ENCODE peak calls at places on chromosomes 16 and 17, in five cellular contexts. One of them, this sample, is unnamed.

GRCh38 chr16:3618782-3619166 is 7.4 kb upstream of the SLX4 start:
- DNase-seq in stomach: peak; percentile 24
- DNase-seq in mammary epithelial cell: peak; percentile 54
- DNase-seq in mesothelial cell of epicardium: no peak
- DNase-seq in psoas muscle: no peak
- DNase-seq in this sample: no peak

GRCh38 chr16:58518980-58519368 is 3.7 kb downstream of the SETD6 start:
- DNase-seq in mammary epithelial cell: no peak
- DNase-seq in psoas muscle: no peak
- DNase-seq in mesothelial cell of epicardium: no peak
- DNase-seq in stomach: no peak
- DNase-seq in this sample: no peak

GRCh38 chr16:67666538-67667433 is at the start of the genes C16orf86 and ENKD1:
- DNase-seq in mammary epithelial cell: peak; percentile 33
- DNase-seq in mesothelial cell of epicardium: no peak
- DNase-seq in stomach: peak; percentile 88
- DNase-seq in psoas muscle: peak; percentile 93
- DNase-seq in this sample: no peak

GRCh38 chr16:14013571-14014283 is 57.4 kb upstream of the MRTFB start:
- DNase-seq in mammary epithelial cell: peak; percentile 76
- DNase-seq in stomach: no peak
- DNase-seq in psoas muscle: peak; percentile 60
- DNase-seq in mesothelial cell of epicardium: no peak
- DNase-seq in this sample: no peak

GRCh38 chr17:71980171-71980570 is 140.6 kb upstream of the SOX9 start:
- DNase-seq in mammary epithelial cell: no peak
- DNase-seq in mesothelial cell of epicardium: no peak
- DNase-seq in stomach: no peak
- DNase-seq in psoas muscle: no peak
- DNase-seq in this sample: no peak

GRCh38 chr16:24282129-24282528 is 26.0 kb downstream of the CACNG3 start:
- DNase-seq in mesothelial cell of epicardium: no peak
- DNase-seq in stomach: no peak
- DNase-seq in psoas muscle: no peak
- DNase-seq in mammary epithelial cell: no peak
- DNase-seq in this sample: no peak

GRCh38 chr16:4976079-4976478 is 17.9 kb downstream of the SEC14L5 start:
- DNase-seq in stomach: no peak
- DNase-seq in mesothelial cell of epicardium: no peak
- DNase-seq in mammary epithelial cell: no peak
- DNase-seq in psoas muscle: no peak
- DNase-seq in this sample: no peak

GRCh38 chr16:72291531-72291981 is 119.6 kb upstream of the PMFBP1 start:
- DNase-seq in stomach: no peak
- DNase-seq in mammary epithelial cell: peak; percentile 92
- DNase-seq in mesothelial cell of epicardium: no peak
- DNase-seq in psoas muscle: no peak
- DNase-seq in this sample: no peak

GRCh38 chr16:11835891-11836652 is 15.3 kb downstream of the RSL1D1 start:
- DNase-seq in mesothelial cell of epicardium: no peak
- DNase-seq in psoas muscle: no peak
- DNase-seq in stomach: no peak
- DNase-seq in mammary epithelial cell: no peak
- DNase-seq in this sample: peak; percentile 17

GRCh38 chr17:19263621-19264010 is 26.4 kb downstream of the EPN2 start:
- DNase-seq in mammary epithelial cell: no peak
- DNase-seq in mesothelial cell of epicardium: no peak
- DNase-seq in psoas muscle: peak; percentile 82
- DNase-seq in stomach: no peak
- DNase-seq in this sample: no peak

GRCh38 chr17:50845260-50846147 is 10.1 kb downstream of the WFIKKN2 start:
- DNase-seq in psoas muscle: peak; percentile 85
- DNase-seq in stomach: no peak
- DNase-seq in mesothelial cell of epicardium: no peak
- DNase-seq in mammary epithelial cell: peak; percentile 29
- DNase-seq in this sample: peak; percentile 50

GRCh38 chr17:39244600-39245570 is 19.1 kb upstream of the STAC2 start:
- DNase-seq in stomach: peak; percentile 92
- DNase-seq in mammary epithelial cell: peak; percentile 75
- DNase-seq in mesothelial cell of epicardium: peak; percentile 71
- DNase-seq in psoas muscle: peak; percentile 90
- DNase-seq in this sample: no peak

GRCh38 chr16:28210264-28210663 is 1.5 kb downstream of the XPO6 start:
- DNase-seq in mesothelial cell of epicardium: no peak
- DNase-seq in psoas muscle: no peak
- DNase-seq in mammary epithelial cell: no peak
- DNase-seq in stomach: no peak
- DNase-seq in this sample: no peak

GRCh38 chr17:12613566-12613965 is 52.1 kb upstream of the MYOCD start:
- DNase-seq in stomach: no peak
- DNase-seq in mesothelial cell of epicardium: no peak
- DNase-seq in psoas muscle: no peak
- DNase-seq in mammary epithelial cell: no peak
- DNase-seq in this sample: no peak

GRCh38 chr17:75110307-75110937 is 653 bp downstream of the ARMC7 start:
- DNase-seq in mesothelial cell of epicardium: no peak
- DNase-seq in psoas muscle: peak; percentile 58
- DNase-seq in stomach: peak; percentile 47
- DNase-seq in mammary epithelial cell: no peak
- DNase-seq in this sample: no peak

GRCh38 chr17:31830971-31831755 is 27.9 kb downstream of the COPRS start:
- DNase-seq in mammary epithelial cell: no peak
- DNase-seq in stomach: no peak
- DNase-seq in psoas muscle: no peak
- DNase-seq in mesothelial cell of epicardium: no peak
- DNase-seq in this sample: no peak

GRCh38 chr17:56909742-56910508 is 3.9 kb downstream of the TRIM25 start:
- DNase-seq in mammary epithelial cell: no peak
- DNase-seq in psoas muscle: no peak
- DNase-seq in mesothelial cell of epicardium: no peak
- DNase-seq in stomach: peak; percentile 40
- DNase-seq in this sample: no peak

GRCh38 chr17:55577687-55578086 is 66.4 kb upstream of the SMIM36 start:
- DNase-seq in mammary epithelial cell: peak; percentile 22
- DNase-seq in stomach: no peak
- DNase-seq in psoas muscle: peak; percentile 52
- DNase-seq in mesothelial cell of epicardium: no peak
- DNase-seq in this sample: no peak

GRCh38 chr16:82995927-82996441 is 369.2 kb downstream of the CDH13 start:
- DNase-seq in mammary epithelial cell: peak; percentile 55
- DNase-seq in mesothelial cell of epicardium: no peak
- DNase-seq in psoas muscle: no peak
- DNase-seq in stomach: no peak
- DNase-seq in this sample: no peak

GRCh38 chr16:57893559-57894389 is 77.2 kb downstream of the CNGB1 start:
- DNase-seq in psoas muscle: no peak
- DNase-seq in mesothelial cell of epicardium: no peak
- DNase-seq in stomach: no peak
- DNase-seq in mammary epithelial cell: peak; percentile 94
- DNase-seq in this sample: no peak

GRCh38 chr16:84652565-84652964 is 4.3 kb downstream of the KLHL36 start:
- DNase-seq in mesothelial cell of epicardium: no peak
- DNase-seq in mammary epithelial cell: no peak
- DNase-seq in stomach: no peak
- DNase-seq in psoas muscle: no peak
- DNase-seq in this sample: no peak
- TF ChIP-seq CTCF in mesothelial cell of epicardium: no peak
- TF ChIP-seq CTCF in mammary epithelial cell: no peak
- TF ChIP-seq CTCF in stomach: no peak
- TF ChIP-seq CTCF in psoas muscle: no peak
- TF ChIP-seq CTCF in this sample: no peak

GRCh38 chr17:66712453-66712852 is 122.5 kb upstream of the CACNG5 start:
- DNase-seq in mammary epithelial cell: no peak
- DNase-seq in mesothelial cell of epicardium: no peak
- DNase-seq in psoas muscle: no peak
- DNase-seq in stomach: no peak
- DNase-seq in this sample: no peak
- TF ChIP-seq CTCF in mammary epithelial cell: no peak
- TF ChIP-seq CTCF in mesothelial cell of epicardium: no peak
- TF ChIP-seq CTCF in psoas muscle: no peak
- TF ChIP-seq CTCF in stomach: no peak
- TF ChIP-seq CTCF in this sample: no peak

GRCh38 chr16:50739031-50739430 is 2.9 kb upstream of the CYLD start:
- DNase-seq in mesothelial cell of epicardium: no peak
- DNase-seq in psoas muscle: no peak
- DNase-seq in mammary epithelial cell: no peak
- DNase-seq in stomach: no peak
- DNase-seq in this sample: no peak

GRCh38 chr16:50742521-50743150 is 750 bp downstream of the CYLD start:
- DNase-seq in mesothelial cell of epicardium: no peak
- DNase-seq in psoas muscle: peak; percentile 68
- DNase-seq in stomach: no peak
- DNase-seq in mammary epithelial cell: peak; percentile 30
- DNase-seq in this sample: no peak

GRCh38 chr16:50740747-50741146 is 1.1 kb upstream of the CYLD start:
- DNase-seq in mammary epithelial cell: peak; percentile 40
- DNase-seq in mesothelial cell of epicardium: no peak
- DNase-seq in psoas muscle: no peak
- DNase-seq in stomach: no peak
- DNase-seq in this sample: no peak

GRCh38 chr16:50741808-50742520 is at the start of gene CYLD:
- DNase-seq in stomach: peak; percentile 100
- DNase-seq in mesothelial cell of epicardium: peak; percentile 99
- DNase-seq in psoas muscle: peak; percentile 100
- DNase-seq in mammary epithelial cell: peak; percentile 100
- DNase-seq in this sample: peak; percentile 100

DNA sequence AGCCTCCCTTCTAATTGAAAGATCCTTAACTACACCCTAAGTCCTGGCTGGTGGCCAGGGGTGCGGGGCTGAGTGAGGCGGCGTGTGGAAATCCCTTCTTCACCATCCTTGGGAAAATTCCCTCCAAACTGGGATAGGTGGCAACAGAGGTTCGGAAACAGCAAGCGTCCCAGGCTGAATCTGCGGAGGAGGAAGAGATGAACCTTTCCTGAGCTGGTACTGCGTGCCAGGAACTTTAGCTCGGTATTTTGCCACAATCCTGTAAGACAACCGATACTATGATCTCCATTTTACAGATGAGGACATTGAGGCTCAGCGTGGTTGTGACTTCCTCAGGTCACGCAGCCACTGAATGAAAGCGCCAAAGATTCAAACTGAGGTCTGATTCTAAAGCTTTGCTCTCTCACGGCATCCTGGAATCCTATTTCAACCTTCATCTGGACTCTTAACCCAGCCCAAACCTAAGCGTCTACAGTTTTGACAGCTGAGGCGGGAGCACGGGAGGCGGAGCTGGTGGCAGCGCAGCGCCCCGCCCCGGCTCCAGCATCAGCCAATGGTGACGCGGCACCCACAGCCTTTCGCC is 570 bp upstream of the CYLD start:
- DNase-seq in mammary epithelial cell: peak; percentile 64
- DNase-seq in psoas muscle: peak; percentile 61
- DNase-seq in stomach: no peak
- DNase-seq in mesothelial cell of epicardium: no peak
- DNase-seq in this sample: no peak
- TF ChIP-seq CTCF in mammary epithelial cell: no peak
- TF ChIP-seq CTCF in psoas muscle: no peak
- TF ChIP-seq CTCF in stomach: no peak
- TF ChIP-seq CTCF in mesothelial cell of epicardium: no peak
- TF ChIP-seq CTCF in this sample: no peak

GRCh38 chr17:67517335-67517734 is 140.3 kb downstream of the PITPNC1 start:
- DNase-seq in psoas muscle: no peak
- DNase-seq in stomach: no peak
- DNase-seq in mesothelial cell of epicardium: no peak
- DNase-seq in mammary epithelial cell: no peak
- DNase-seq in this sample: no peak
- TF ChIP-seq CTCF in psoas muscle: no peak
- TF ChIP-seq CTCF in stomach: no peak
- TF ChIP-seq CTCF in mesothelial cell of epicardium: no peak
- TF ChIP-seq CTCF in mammary epithelial cell: no peak
- TF ChIP-seq CTCF in this sample: peak; percentile 7

GRCh38 chr17:10290046-10290445 is 82.8 kb downstream of the MYH13 start:
- DNase-seq in mammary epithelial cell: no peak
- DNase-seq in mesothelial cell of epicardium: no peak
- DNase-seq in stomach: no peak
- DNase-seq in psoas muscle: peak; percentile 77
- DNase-seq in this sample: no peak

GRCh38 chr17:10285896-10286295 is 86.9 kb downstream of the MYH13 start:
- DNase-seq in psoas muscle: no peak
- DNase-seq in stomach: no peak
- DNase-seq in mammary epithelial cell: no peak
- DNase-seq in mesothelial cell of epicardium: no peak
- DNase-seq in this sample: no peak

GRCh38 chr17:10292057-10292931 is 80.5 kb downstream of the MYH13 start:
- DNase-seq in mammary epithelial cell: peak; percentile 12
- DNase-seq in psoas muscle: peak; percentile 72
- DNase-seq in mesothelial cell of epicardium: no peak
- DNase-seq in stomach: no peak
- DNase-seq in this sample: no peak

DNA sequence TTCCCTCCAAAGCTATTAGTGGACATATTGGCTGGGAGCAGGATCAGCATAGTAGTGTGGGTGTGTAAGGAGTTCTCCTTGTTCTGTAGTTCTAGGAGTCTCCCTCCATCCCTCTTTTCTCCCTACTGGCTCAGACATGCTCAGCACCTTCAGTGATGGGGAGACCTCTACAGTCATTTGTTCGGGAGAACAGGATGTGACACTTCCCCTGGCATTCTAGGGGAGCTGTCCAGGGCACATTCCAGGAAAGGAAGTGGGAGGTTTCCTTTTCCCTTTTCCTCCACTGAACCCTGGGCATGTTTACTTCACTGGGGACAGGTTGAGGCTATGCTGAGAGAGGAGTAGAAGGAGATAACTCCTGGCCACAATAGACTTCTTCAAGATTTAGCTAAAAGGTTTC is 86.5 kb downstream of the MYH13 start:
- DNase-seq in stomach: no peak
- DNase-seq in mesothelial cell of epicardium: no peak
- DNase-seq in mammary epithelial cell: no peak
- DNase-seq in psoas muscle: no peak
- DNase-seq in this sample: no peak
- TF ChIP-seq CTCF in stomach: no peak
- TF ChIP-seq CTCF in mesothelial cell of epicardium: no peak
- TF ChIP-seq CTCF in mammary epithelial cell: no peak
- TF ChIP-seq CTCF in psoas muscle: no peak
- TF ChIP-seq CTCF in this sample: no peak

This sample was measured in chondrocyte.